ENCODE peak calls at places on chromosomes 13 and 19, in ten cellular contexts. D, V, Y, A, O, R, G, W, T and J are unnamed samples.

GRCh38 chr19:18663940-18664530 is 19.4 kb upstream of the CRTC1 start:
- DNase-seq in R (no peak), A (no peak), Y (no peak), T (no peak), V (no peak), O (no peak), G (no peak), D (no peak), W (no peak), J (no peak)

GRCh38 chr19:46906221-46906620 is 45.4 kb downstream of the ARHGAP35 start:
- DNase-seq in W (no peak), O (no peak), Y (no peak), R (no peak), G (no peak), D (no peak), T (no peak), V (no peak), A (no peak), J (no peak)

GRCh38 chr13:62294210-62294609 is 878.6 kb upstream of the PCDH20 start:
- DNase-seq in T (no peak), W (no peak), A (peak), D (no peak), O (no peak), Y (peak), G (no peak), V (no peak), R (no peak), J (no peak)

GRCh38 chr19:43618921-43619261 is 538 bp downstream of the ZNF428 start:
- DNase-seq in T (no peak), D (no peak), O (no peak), V (no peak), R (no peak), Y (no peak), A (no peak), G (no peak), W (no peak), J (no peak)

GRCh38 chr13:71852082-71852481 is 14.9 kb downstream of the DACH1 start:
- DNase-seq in Y (no peak), A (no peak), G (no peak), O (no peak), V (no peak), R (no peak), W (no peak), T (no peak), D (no peak), J (no peak)

GRCh38 chr19:12723643-12724426 is at the start of gene TNPO2:
- DNase-seq in A (peak), O (peak), T (peak), W (peak), G (peak), R (peak), D (peak), Y (peak), V (peak), J (peak)

GRCh38 chr19:46288896-46289588 is 7.8 kb upstream of the HIF3A start:
- DNase-seq in V (no peak), D (no peak), A (peak), T (no peak), O (no peak), G (no peak), Y (peak), R (no peak), W (no peak), J (no peak)

GRCh38 chr19:719081-719512 is 10.4 kb downstream of the PALM start:
- DNase-seq in R (no peak), A (no peak), Y (no peak), D (peak), T (peak), V (no peak), G (no peak), O (no peak), W (no peak), J (no peak)

GRCh38 chr19:519449-519865 is 12.1 kb upstream of the CDC34 start:
- DNase-seq in T (no peak), O (no peak), W (no peak), D (no peak), G (no peak), Y (no peak), A (no peak), R (no peak), V (no peak), J (no peak)

GRCh38 chr13:33401238-33401637 is 115.7 kb upstream of the STARD13 start:
- DNase-seq in A (no peak), W (no peak), O (no peak), R (no peak), V (peak), G (no peak), T (no peak), Y (no peak), D (no peak), J (no peak)

GRCh38 chr13:20398459-20398858 is 127.2 kb downstream of the CRYL1 start:
- DNase-seq in W (no peak), O (no peak), V (peak), D (no peak), G (no peak), A (no peak), T (no peak), R (no peak), Y (no peak), J (no peak)

GRCh38 chr13:27005556-27005955 is 166.1 kb downstream of the USP12 start:
- DNase-seq in O (peak), A (no peak), G (no peak), R (no peak), Y (no peak), W (no peak), D (peak), T (peak), V (no peak), J (no peak)

GRCh38 chr13:27004866-27005265 is 166.7 kb downstream of the USP12 start:
- DNase-seq in W (no peak), D (peak), V (no peak), O (peak), T (no peak), G (no peak), R (no peak), Y (no peak), A (no peak), J (no peak)

GRCh38 chr13:27006519-27007161 is 165.0 kb downstream of the USP12 start:
- DNase-seq in A (peak), V (peak), O (peak), D (peak), R (no peak), T (peak), G (peak), W (peak), Y (no peak), J (no peak)

GRCh38 chr13:27007166-27007565 is 164.4 kb downstream of the USP12 start:
- DNase-seq in D (peak), R (no peak), O (peak), A (no peak), G (no peak), V (no peak), W (no peak), T (no peak), Y (no peak), J (no peak)

DNA sequence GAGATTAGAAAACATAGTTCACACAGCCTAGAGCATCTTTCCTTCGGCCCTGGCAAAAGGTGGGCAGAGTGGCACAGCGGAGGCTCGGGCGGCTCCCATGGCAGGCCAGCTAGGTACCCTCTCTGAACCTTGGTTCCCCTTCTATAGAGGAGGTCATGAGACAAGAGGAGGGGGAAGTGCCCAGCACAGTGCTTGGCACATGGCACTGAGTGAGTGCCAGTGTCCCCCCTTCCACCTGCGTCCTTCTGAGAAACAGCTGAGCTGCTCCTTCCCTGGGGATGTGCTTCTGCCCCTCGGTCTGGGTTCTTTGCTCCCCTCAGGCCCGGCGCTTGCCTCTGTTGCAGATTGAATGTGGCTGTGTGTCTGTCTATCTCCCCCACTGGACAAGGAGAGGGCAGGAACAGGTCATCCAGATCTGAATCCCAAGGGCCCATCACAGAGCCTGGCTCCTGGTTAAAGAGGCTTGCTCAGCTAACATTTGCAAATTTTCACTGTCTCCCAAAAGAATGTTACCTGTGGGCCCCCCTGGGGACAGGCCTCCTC is 165.6 kb downstream of the USP12 start:
- DNase-seq in V (no peak), W (no peak), O (peak), D (peak), T (no peak), Y (no peak), A (no peak), R (no peak), G (no peak), J (no peak)
- TF ChIP-seq CTCF in V (no peak), W (no peak), O (no peak), D (no peak), T (no peak), Y (no peak), A (no peak), R (no peak), G (no peak), J (no peak)

DNA sequence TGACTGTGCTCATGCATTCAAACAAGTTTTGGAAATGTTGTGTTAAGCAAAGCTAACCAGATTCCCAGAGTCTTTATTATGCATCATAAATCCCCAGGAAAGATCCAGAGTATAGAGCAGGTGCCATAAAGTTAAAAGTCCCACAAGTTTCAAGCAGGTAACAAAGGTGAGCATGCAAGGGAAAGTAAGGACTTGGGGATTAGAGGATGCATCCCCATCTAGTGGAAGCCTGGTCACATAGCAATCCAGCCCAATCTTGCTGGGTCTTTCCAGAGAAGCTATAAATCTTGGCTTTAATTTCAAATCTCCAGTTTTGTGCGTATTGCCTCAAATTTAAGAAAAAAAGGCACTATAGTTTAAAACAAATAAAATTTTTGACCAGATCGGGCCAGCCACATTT is 72.7 kb downstream of the ZNF254 start:
- DNase-seq in A (peak), R (peak), W (no peak), Y (no peak), V (no peak), T (no peak), G (no peak), O (no peak), D (no peak), J (no peak)
- TF ChIP-seq CTCF in A (peak), R (no peak), W (no peak), Y (peak), V (no peak), T (no peak), G (peak), O (no peak), D (no peak), J (no peak)

GRCh38 chr19:55453861-55454260 is 7.6 kb downstream of the ISOC2 start:
- DNase-seq in V (no peak), A (no peak), G (no peak), Y (no peak), D (no peak), R (no peak), T (no peak), O (no peak), W (no peak), J (no peak)

GRCh38 chr19:55455576-55456235 is 5.7 kb downstream of the ISOC2 start:
- DNase-seq in O (no peak), T (no peak), A (no peak), D (no peak), V (no peak), G (no peak), W (no peak), R (no peak), Y (no peak), J (no peak)

GRCh38 chr19:55452381-55453325 is 8.8 kb downstream of the ISOC2 start:
- DNase-seq in Y (peak), W (peak), V (peak), O (no peak), T (peak), G (no peak), D (peak), R (no peak), A (peak), J (peak)

GRCh38 chr19:55456347-55456746 is 5.1 kb downstream of the ISOC2 start:
- DNase-seq in R (no peak), W (no peak), D (no peak), G (no peak), V (no peak), A (no peak), T (no peak), Y (no peak), O (no peak), J (no peak)

GRCh38 chr19:55454787-55455243 is 6.6 kb downstream of the ISOC2 start:
- DNase-seq in D (no peak), T (no peak), R (no peak), W (no peak), O (no peak), A (peak), G (no peak), Y (no peak), V (no peak), J (peak)
- TF ChIP-seq CTCF in D (no peak), T (peak), R (peak), W (peak), O (peak), A (peak), G (peak), Y (peak), V (peak), J (peak)

GRCh38 chr19:29665826-29666633 is 769 bp downstream of the PLEKHF1 start:
- DNase-seq in R (no peak), A (peak), Y (no peak), W (no peak), V (peak), T (peak), O (no peak), G (no peak), D (peak), J (peak)

GRCh38 chr19:29662604-29663404 is 2.5 kb upstream of the PLEKHF1 start:
- DNase-seq in V (peak), O (peak), W (no peak), A (peak), Y (peak), G (no peak), T (peak), R (no peak), D (peak), J (no peak)

GRCh38 chr19:29663861-29664752 is 1.2 kb upstream of the PLEKHF1 start:
- DNase-seq in O (no peak), A (no peak), T (no peak), G (no peak), D (peak), R (no peak), V (no peak), W (no peak), Y (peak), J (no peak)

GRCh38 chr19:29665215-29665825 is at the start of gene PLEKHF1:
- DNase-seq in R (no peak), G (peak), D (peak), V (peak), O (peak), W (peak), A (peak), T (peak), Y (peak), J (peak)

DNA sequence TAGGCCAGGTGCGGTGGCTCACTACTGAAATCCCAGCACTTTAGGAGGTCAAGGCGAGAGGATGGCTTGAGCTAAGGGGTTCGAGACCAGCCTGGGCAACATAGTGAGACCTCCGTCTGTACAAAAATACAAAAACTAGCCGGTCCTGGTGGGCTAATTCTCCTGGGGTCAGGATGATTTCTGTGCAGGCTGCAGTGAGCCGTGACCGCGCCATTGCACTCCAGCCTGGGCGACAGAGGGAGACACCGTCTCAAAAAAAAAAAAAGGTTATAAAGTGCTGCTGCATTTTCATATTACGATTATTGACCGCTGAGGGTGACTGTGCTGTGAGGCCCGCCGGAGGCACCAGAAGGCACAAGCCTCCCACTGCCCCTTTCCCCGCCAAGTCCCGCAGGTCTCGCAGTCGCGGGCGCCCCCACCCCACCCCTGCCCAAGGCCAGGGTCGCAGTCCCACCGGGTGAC is 477 bp upstream of the PLEKHF1 start:
- DNase-seq in R (no peak), A (no peak), V (no peak), T (no peak), W (no peak), Y (no peak), D (no peak), O (no peak), G (no peak), J (no peak)
- TF ChIP-seq CTCF in R (no peak), A (no peak), V (no peak), T (no peak), W (peak), Y (no peak), D (no peak), O (peak), G (no peak), J (no peak)

GRCh38 chr13:109715902-109716301 is 70.5 kb downstream of the IRS2 start:
- DNase-seq in A (peak), R (no peak), Y (peak), O (no peak), D (no peak), V (no peak), T (peak), G (no peak), W (no peak), J (no peak)
- TF ChIP-seq CTCF in A (peak), R (no peak), Y (no peak), O (no peak), D (no peak), V (no peak), T (no peak), G (no peak), W (no peak), J (no peak)